ENCODE peak calls at places on chromosome 22, in five cellular contexts. O is cardiac muscle cell, V is coronary artery, T is tibial artery, W is dorsolateral prefrontal cortex. G is an unnamed sample.

GRCh38 chr22:36323182-36323854 is 64.4 kb downstream of the MYH9 start:
- DNase-seq in T (peak; percentile 85), O (peak; percentile 79), W (peak; percentile 54), V (peak; percentile 94), G (no peak)

GRCh38 chr22:45069925-45070324 is 60.1 kb upstream of the PHF21B start:
- DNase-seq in O (no peak), W (no peak), V (no peak), T (no peak), G (peak; percentile 62)

GRCh38 chr22:20566420-20567260 is 59.2 kb downstream of the MED15 start:
- DNase-seq in W (no peak), T (no peak), V (no peak), O (no peak), G (peak; percentile 41)

GRCh38 chr22:45444168-45444567 is 30.7 kb downstream of the RIBC2 start:
- DNase-seq in V (no peak), T (no peak), O (no peak), W (no peak), G (no peak)

GRCh38 chr22:38467438-38467903 is 425 bp upstream of the KDELR3 start:
- DNase-seq in O (no peak), T (no peak), W (no peak), V (no peak), G (no peak)

GRCh38 chr22:21916309-21916918 is 36.2 kb downstream of the PPM1F start:
- DNase-seq in W (no peak), V (no peak), O (no peak), T (no peak), G (no peak)

GRCh38 chr22:32413715-32414114 is 1.7 kb upstream of the RTCB start:
- DNase-seq in T (no peak), O (peak; percentile 5), W (no peak), V (no peak), G (peak; percentile 8)

GRCh38 chr22:32177221-32177765 is 18.2 kb upstream of the C22orf42 start:
- DNase-seq in V (no peak), W (no peak), O (no peak), T (no peak), G (no peak)

GRCh38 chr22:30210235-30210831 is 36.2 kb downstream of the LIF start:
- DNase-seq in O (no peak), W (no peak), V (no peak), T (no peak), G (peak; percentile 77)

GRCh38 chr22:37283393-37283937 is 1.2 kb downstream of the CYTH4 start:
- DNase-seq in V (no peak), T (no peak), W (no peak), O (peak; percentile 34), G (no peak)

GRCh38 chr22:21713428-21714058 is 22.1 kb downstream of the YPEL1 start:
- DNase-seq in W (no peak), O (no peak), V (no peak), T (no peak), G (no peak)

GRCh38 chr22:29152381-29153138 is 53.1 kb upstream of the EMID1 start:
- DNase-seq in W (peak; percentile 53), O (no peak), V (no peak), T (peak; percentile 53), G (no peak)

GRCh38 chr22:48948575-48949170 is 879.0 kb downstream of the BRD1 start:
- DNase-seq in T (no peak), W (peak; percentile 18), O (no peak), V (peak; percentile 26), G (no peak)

GRCh38 chr22:50731811-50732624 is 6.0 kb upstream of the ACR start:
- DNase-seq in O (peak; percentile 56), T (no peak), W (no peak), V (no peak), G (peak; percentile 40)

GRCh38 chr22:37501176-37501609 is 15.0 kb upstream of the MFNG start:
- DNase-seq in V (no peak), T (no peak), O (no peak), W (no peak), G (no peak)

GRCh38 chr22:20085651-20086050 is 5.6 kb downstream of the DGCR8 start:
- DNase-seq in O (no peak), V (no peak), T (no peak), W (no peak), G (no peak)

GRCh38 chr22:17194213-17194612 is 25.0 kb downstream of the ADA2 start:
- DNase-seq in T (no peak), V (no peak), O (no peak), W (no peak), G (no peak)

GRCh38 chr22:38415561-38416321 is 39.3 kb downstream of the KCNJ4 start:
- DNase-seq in O (no peak), W (peak; percentile 31), T (no peak), V (peak; percentile 50), G (no peak)

GRCh38 chr22:42340695-42341383 is 70.4 kb upstream of the TCF20 start:
- DNase-seq in V (no peak), W (no peak), O (peak; percentile 52), T (no peak), G (no peak)

DNA sequence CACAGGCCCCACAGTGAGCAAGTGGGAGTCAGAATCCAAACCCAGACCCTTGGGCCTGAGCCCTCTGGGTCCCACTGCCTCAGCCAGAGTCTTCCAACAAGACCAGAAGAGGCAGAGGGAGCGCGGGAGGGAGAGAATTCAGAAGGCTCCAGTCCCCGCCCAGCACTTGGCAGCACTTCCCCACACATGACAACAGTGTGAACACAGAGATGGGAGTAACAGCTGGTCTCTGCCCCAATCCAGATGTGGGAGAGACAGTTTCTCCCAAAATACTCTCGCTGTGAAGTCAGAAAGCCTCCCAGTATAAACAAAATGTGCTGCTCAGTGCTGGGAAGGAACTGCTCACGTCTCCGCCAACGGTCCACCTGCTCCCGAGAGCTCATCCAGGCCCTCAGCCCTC is 219.9 kb downstream of the MN1 start:
- DNase-seq in V (peak; percentile 80), O (no peak), W (peak; percentile 87), T (peak; percentile 93), G (no peak)
- H3K27ac ChIP-seq in V (no peak overlapping the region), O (no peak overlapping the region), W (peak overlapping the region; percentile 70), T (no peak overlapping the region), G (peak overlapping the region; percentile 17)

DNA sequence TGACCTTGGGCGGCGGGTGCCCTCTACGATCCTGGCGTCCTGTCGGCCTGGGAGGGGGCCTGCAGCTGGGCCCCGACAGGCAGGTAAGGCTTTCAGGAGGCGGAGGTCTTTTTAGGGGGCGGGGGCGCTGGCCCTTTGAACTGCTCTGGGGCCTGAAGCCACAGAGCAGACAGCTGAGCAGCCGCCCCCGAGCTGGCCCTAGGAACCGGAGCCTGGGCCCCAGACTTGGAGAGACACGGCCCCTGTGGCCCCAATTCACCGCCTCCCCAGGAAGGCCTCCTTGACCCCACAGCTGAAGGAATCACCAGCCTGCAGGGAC is 549 bp upstream of the CERK start:
- DNase-seq in V (no peak), O (no peak), W (no peak), T (no peak), G (no peak)
- TF ChIP-seq CTCF in V (no peak), O (no peak), W (no peak), T (no peak), G (no peak)

GRCh38 chr22:24205438-24206189 is 24.3 kb downstream of the SUSD2 start:
- DNase-seq in T (no peak), V (no peak), W (no peak), O (no peak), G (no peak)
- H3K27ac ChIP-seq in T (no peak overlapping the region), V (no peak overlapping the region), W (no peak overlapping the region), O (no peak overlapping the region), G (no peak overlapping the region)

GRCh38 chr22:39502109-39502788 is at the start of gene MIEF1:
- DNase-seq in W (peak; percentile 96), T (peak; percentile 99), V (peak; percentile 99), O (peak; percentile 98), G (peak; percentile 82)
- TF ChIP-seq CTCF in W (peak; percentile 58), T (no peak), V (no peak), O (peak; percentile 17), G (no peak)

G was measured in RWPE1.